ENCODE peak calls at places on chromosome 22, in ten cellular contexts. B is lower leg skin; E is ACHN; T is iris pigment epithelial cell; Q is LNCaP clone FGC; G is stimulated activated CD4-positive, alpha-beta T cell treated with anti-CD3 and anti-CD28 coated beads, TNF-alpha, amount 100 ng/mL, for 48 hours; O is skeletal muscle cell; L is PC-3; X is GM12865; J is astrocyte of the spinal cord. W is an unnamed sample.

GRCh38 chr22:38699784-38700183 is 959 bp downstream of the JOSD1 start:
- DNase-seq in G (no peak), J (peak), B (no peak), L (peak), X (no peak), T (peak), O (no peak), Q (no peak), E (peak), W (no peak)

GRCh38 chr22:50326959-50327710 is at the start of gene DENND6B:
- DNase-seq in B (peak), L (peak), E (peak), G (no peak), X (peak), O (no peak), J (peak), T (peak), Q (no peak), W (no peak)

GRCh38 chr22:37549704-37550059 is 10.6 kb upstream of the CDC42EP1 start:
- DNase-seq in G (no peak), B (no peak), L (no peak), O (no peak), E (peak), J (peak), T (no peak), Q (no peak), X (no peak), W (no peak)

GRCh38 chr22:19478466-19479357 is at the start of gene UFD1:
- DNase-seq in O (peak), J (peak), X (peak), B (peak), Q (peak), G (peak), L (peak), E (peak), T (peak), W (no peak)

GRCh38 chr22:42868751-42869251 is 11.7 kb upstream of the ARFGAP3 start:
- DNase-seq in Q (peak), X (no peak), G (no peak), L (no peak), J (peak), T (no peak), E (no peak), O (no peak), B (no peak), W (no peak)

GRCh38 chr22:46674367-46674781 is 54.2 kb downstream of the GRAMD4 start:
- DNase-seq in Q (no peak), L (no peak), O (no peak), J (no peak), B (peak), T (no peak), G (peak), E (no peak), X (peak), W (no peak)

GRCh38 chr22:11605468-11605981 is 3922.5 kb upstream of the OR11H1 start:
- DNase-seq in J (no peak), X (no peak), Q (no peak), E (no peak), G (no peak), B (no peak), O (no peak), T (no peak), L (no peak), W (no peak)

GRCh38 chr22:39090426-39091064 is 6.5 kb upstream of the APOBEC3H start:
- DNase-seq in B (no peak), G (peak), O (no peak), X (peak), Q (no peak), L (peak), E (no peak), J (no peak), T (no peak), W (no peak)

GRCh38 chr22:47631571-47632102 is 869.2 kb downstream of the TBC1D22A start:
- DNase-seq in Q (peak), E (no peak), T (no peak), O (no peak), G (no peak), B (peak), J (no peak), X (no peak), L (peak), W (no peak)

GRCh38 chr22:37373451-37373850 is 53.8 kb downstream of the ELFN2 start:
- DNase-seq in T (no peak), B (no peak), Q (no peak), X (no peak), G (no peak), J (no peak), L (no peak), O (no peak), E (no peak), W (no peak)

GRCh38 chr22:39383841-39384625 is 15.5 kb upstream of the TAB1 start:
- DNase-seq in E (no peak), Q (no peak), T (no peak), B (no peak), X (no peak), L (no peak), O (no peak), G (no peak), J (no peak), W (no peak)

GRCh38 chr22:46196268-46196667 is 45.9 kb downstream of the PPARA start:
- DNase-seq in X (no peak), O (no peak), G (no peak), E (no peak), J (no peak), B (peak), T (no peak), Q (no peak), L (no peak), W (no peak)

GRCh38 chr22:41237707-41238569 is 2.8 kb downstream of the CHADL start:
- DNase-seq in L (peak), J (peak), O (no peak), G (peak), B (no peak), T (peak), E (peak), Q (peak), X (peak), W (no peak)

GRCh38 chr22:46916886-46917625 is 154.6 kb downstream of the TBC1D22A start:
- DNase-seq in O (no peak), G (no peak), X (no peak), J (no peak), L (no peak), T (no peak), E (no peak), Q (no peak), B (peak), W (no peak)

GRCh38 chr22:20174785-20175596 is 24.1 kb upstream of the CCDC188 start:
- DNase-seq in Q (no peak), B (no peak), T (peak), G (no peak), X (peak), L (no peak), O (no peak), E (peak), J (no peak), W (no peak)

GRCh38 chr22:17830041-17830961 is 56.0 kb upstream of the BID start:
- DNase-seq in B (peak), J (peak), O (peak), G (peak), Q (peak), L (peak), E (peak), T (peak), X (peak), W (peak)

GRCh38 chr22:17871726-17872458 is 97.6 kb upstream of the BID start:
- DNase-seq in J (no peak), T (no peak), E (no peak), G (no peak), L (no peak), B (no peak), O (no peak), X (no peak), Q (no peak), W (no peak)

GRCh38 chr22:27108425-27109114 is 451.2 kb downstream of the MIAT start:
- DNase-seq in T (peak), G (no peak), X (no peak), B (peak), E (peak), J (no peak), Q (no peak), O (no peak), L (no peak), W (no peak)

GRCh38 chr22:46637711-46638600 is 17.8 kb downstream of the GRAMD4 start:
- DNase-seq in X (no peak), O (no peak), E (no peak), G (no peak), L (no peak), B (no peak), T (no peak), J (no peak), Q (no peak), W (no peak)

GRCh38 chr22:27985323-27986275 is 66.5 kb upstream of the PITPNB start:
- DNase-seq in X (no peak), E (no peak), B (peak), J (no peak), G (no peak), L (no peak), Q (no peak), O (no peak), T (no peak), W (no peak)

GRCh38 chr22:23591203-23591791 is 11.2 kb upstream of the IGLL1 start:
- DNase-seq in E (peak), B (no peak), O (peak), J (peak), T (peak), Q (peak), X (peak), G (peak), L (peak), W (peak)

GRCh38 chr22:20430641-20431519 is 6.7 kb downstream of the SCARF2 start:
- DNase-seq in T (peak), E (peak), G (peak), B (peak), X (peak), Q (peak), J (no peak), O (no peak), L (peak), W (no peak)

GRCh38 chr22:36765131-36765942 is 10.6 kb downstream of the IFT27 start:
- DNase-seq in T (no peak), X (no peak), O (no peak), Q (no peak), B (peak), E (no peak), G (no peak), L (no peak), J (no peak), W (no peak)

GRCh38 chr22:31122532-31123291 is at the start of gene INPP5J:
- DNase-seq in L (peak), G (no peak), E (peak), X (no peak), J (peak), B (no peak), O (no peak), Q (peak), T (peak), W (no peak)

GRCh38 chr22:27581241-27581640 is 220.3 kb downstream of the MN1 start:
- DNase-seq in B (no peak), X (no peak), J (no peak), T (no peak), L (no peak), Q (no peak), G (no peak), O (no peak), E (no peak), W (no peak)